ENCODE peak calls at places on chromosome 3, in eight cellular contexts. P, L, Y, M, B, T, E and Q are unnamed samples. For H3K4me1, the result is how much of the 10 kb centered on the place peaks cover.

GRCh38 chr3:188950832-188951489 is 220.8 kb upstream of the TPRG1 start:
- DNase-seq in P (peak), L (peak), Y (no peak), M (peak), B (peak), T (peak), E (peak), Q (peak)

GRCh38 chr3:2096196-2096595 is 2.5 kb upstream of the CNTN4 start:
- DNase-seq in P (no peak), L (no peak), Y (no peak), M (no peak), B (no peak), T (no peak), E (no peak), Q (no peak)

GRCh38 chr3:89964347-89964746 is 856.9 kb downstream of the EPHA3 start:
- DNase-seq in P (no peak), L (no peak), Y (no peak), M (peak), B (no peak), T (peak), E (no peak), Q (peak)

GRCh38 chr3:15820911-15821310 is 23.1 kb upstream of the ANKRD28 start:
- DNase-seq in P (peak), L (no peak), Y (no peak), M (no peak), B (no peak), T (no peak), E (no peak), Q (peak)

GRCh38 chr3:45498532-45498931 is 96.0 kb upstream of the LIMD1 start:
- DNase-seq in P (no peak), L (no peak), Y (no peak), M (no peak), B (no peak), T (no peak), E (no peak), Q (no peak)

GRCh38 chr3:48555949-48556795 is 431 bp downstream of the PFKFB4 start:
- DNase-seq in P (no peak), L (no peak), Y (no peak), M (no peak), B (no peak), T (no peak), E (no peak), Q (no peak)

GRCh38 chr3:150348500-150348899 is 59.6 kb upstream of the TSC22D2 start:
- DNase-seq in P (peak), L (peak), Y (no peak), M (peak), B (no peak), T (peak), E (peak), Q (peak)

GRCh38 chr3:164806188-164806587 is 272.1 kb downstream of the SI start:
- DNase-seq in P (peak), L (no peak), Y (no peak), M (no peak), B (no peak), T (peak), E (no peak), Q (peak)

GRCh38 chr3:148757238-148757930 is 59.7 kb downstream of the AGTR1 start:
- DNase-seq in P (peak), L (no peak), Y (no peak), M (peak), B (no peak), T (peak), E (no peak), Q (peak)

GRCh38 chr3:161104561-161105551 is at the start of gene B3GALNT1:
- DNase-seq in P (peak), L (peak), Y (no peak), M (peak), B (peak), T (peak), E (peak), Q (peak)

GRCh38 chr3:134242649-134243637 is 7.7 kb downstream of the RYK start:
- DNase-seq in P (peak), L (peak), Y (no peak), M (peak), B (no peak), T (peak), E (peak), Q (peak)

GRCh38 chr3:39150803-39151631 is 2.4 kb downstream of the CSRNP1 start:
- DNase-seq in P (peak), L (peak), Y (no peak), M (peak), B (peak), T (peak), E (peak), Q (peak)

GRCh38 chr3:4494807-4495200 is 1.7 kb downstream of the ITPR1 start:
- DNase-seq in P (no peak), L (no peak), Y (no peak), M (no peak), B (no peak), T (no peak), E (no peak), Q (no peak)

GRCh38 chr3:18758047-18758704 is 333.0 kb upstream of the SATB1 start:
- DNase-seq in P (peak), L (no peak), Y (peak), M (no peak), B (peak), T (peak), E (peak), Q (no peak)

GRCh38 chr3:159322322-159322939 is 520.6 kb downstream of the MFSD1 start:
- DNase-seq in P (peak), L (no peak), Y (no peak), M (peak), B (peak), T (peak), E (peak), Q (peak)

GRCh38 chr3:141055136-141055535 is 4.0 kb downstream of the SPSB4 start:
- DNase-seq in P (no peak), L (no peak), Y (no peak), M (no peak), B (no peak), T (no peak), E (no peak), Q (no peak)

GRCh38 chr3:126549861-126550487 is 8.8 kb downstream of the C3orf22 start:
- DNase-seq in P (no peak), L (no peak), Y (no peak), M (no peak), B (no peak), T (no peak), E (no peak), Q (no peak)

GRCh38 chr3:172129868-172130751 is 90.7 kb downstream of the FNDC3B start:
- DNase-seq in P (peak), L (peak), Y (no peak), M (peak), B (peak), T (peak), E (peak), Q (peak)

GRCh38 chr3:159828542-159828943 is 160.1 kb upstream of the IL12A start:
- DNase-seq in P (peak), L (peak), Y (no peak), M (peak), B (no peak), T (peak), E (peak), Q (peak)

GRCh38 chr3:21704796-21705195 is 46.2 kb downstream of the ZNF385D start:
- DNase-seq in P (peak), L (no peak), Y (no peak), M (no peak), B (no peak), T (no peak), E (no peak), Q (no peak)

GRCh38 chr3:44026224-44026865 is 215.3 kb upstream of the TOPAZ1 start:
- DNase-seq in P (no peak), L (no peak), Y (no peak), M (no peak), B (no peak), T (no peak), E (no peak), Q (no peak)

GRCh38 chr3:188294823-188295487 is 141.0 kb downstream of the LPP start:
- DNase-seq in P (peak), L (peak), Y (no peak), M (peak), B (peak), T (peak), E (peak), Q (peak)

GRCh38 chr3:126109860-126110235 is 25.9 kb upstream of the SLC41A3 start:
- DNase-seq in P (no peak), L (no peak), Y (no peak), M (no peak), B (peak), T (no peak), E (no peak), Q (no peak)

GRCh38 chr3:49725906-49726681 is 2.3 kb upstream of the GMPPB start:
- DNase-seq in P (no peak), L (no peak), Y (no peak), M (no peak), B (peak), T (no peak), E (no peak), Q (no peak)

GRCh38 chr3:126208618-126209256 is 28.4 kb upstream of the ALDH1L1 start:
- DNase-seq in P (peak), L (peak), Y (no peak), M (peak), B (peak), T (peak), E (peak), Q (peak)

GRCh38 chr3:139762307-139762706 is 84.5 kb upstream of the NMNAT3 start:
- DNase-seq in P (no peak), L (no peak), Y (no peak), M (no peak), B (no peak), T (no peak), E (no peak), Q (no peak)

GRCh38 chr3:108552267-108553159 is 36.7 kb downstream of the CIP2A start:
- DNase-seq in P (peak), L (peak), Y (no peak), M (peak), B (no peak), T (peak), E (peak), Q (peak)

GRCh38 chr3:130626021-130626420 is 109.0 kb downstream of the COL6A6 start:
- DNase-seq in P (peak), L (no peak), Y (no peak), M (peak), B (no peak), T (no peak), E (peak), Q (no peak)

GRCh38 chr3:125151916-125152315 is 60.6 kb downstream of the SLC12A8 start:
- DNase-seq in P (peak), L (peak), Y (no peak), M (peak), B (no peak), T (no peak), E (no peak), Q (peak)

DNA sequence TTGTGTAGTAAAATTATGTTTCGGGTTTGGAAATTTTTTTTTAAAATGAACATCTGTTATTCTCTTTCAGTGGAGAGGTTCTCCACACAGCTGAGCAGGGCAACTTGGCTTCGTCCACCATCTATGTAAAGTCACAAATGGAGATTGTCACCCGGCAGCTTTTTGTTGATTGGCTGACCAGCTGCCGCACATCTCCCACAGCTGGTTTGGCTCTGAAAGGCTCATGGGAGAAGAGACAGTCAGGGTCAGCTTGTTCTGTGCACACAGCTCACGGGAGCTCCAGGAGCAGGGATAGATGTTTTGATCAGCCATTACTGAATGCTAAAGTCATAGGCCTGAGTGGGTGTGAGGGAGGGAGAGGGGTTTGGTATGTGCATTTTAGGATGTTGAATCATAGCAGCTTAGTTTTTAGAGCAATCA is 12.9 kb upstream of the CCDC80 start:
- DNase-seq in P (peak), L (no peak), Y (no peak), M (peak), B (no peak), T (peak), E (peak), Q (peak)
- H3K9ac ChIP-seq in P (peak), L (no peak), Y (no peak), M (peak), B (no peak), T (peak), E (no peak), Q (peak)

DNA sequence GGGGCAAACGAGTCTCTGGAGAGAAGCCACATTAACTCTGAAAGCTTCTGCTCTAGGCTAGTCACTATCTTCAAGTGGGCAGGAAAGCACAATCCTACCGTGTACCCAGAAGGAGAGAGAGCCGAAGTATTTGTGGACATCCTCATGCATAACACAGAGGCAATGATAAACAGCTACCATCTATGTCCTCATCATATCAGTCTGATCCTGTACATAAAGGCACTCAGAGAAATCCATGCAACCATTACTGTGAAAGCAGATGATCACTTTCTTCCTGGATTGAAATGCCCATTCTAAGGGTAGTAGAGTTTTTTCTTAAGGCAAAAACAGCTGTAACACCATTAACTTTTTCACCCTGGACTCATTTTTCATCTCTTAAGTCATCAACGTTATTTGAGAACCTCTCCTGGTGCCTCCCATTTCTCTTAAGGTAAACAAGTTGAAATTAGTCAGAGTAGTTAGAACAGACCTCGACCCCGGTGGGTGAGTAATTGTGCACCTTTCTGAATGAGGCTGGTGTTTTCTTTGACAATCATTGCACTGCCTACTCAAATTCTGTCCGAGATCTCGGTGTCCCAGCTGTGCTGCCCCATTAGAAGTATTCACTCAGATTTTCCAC is 327.4 kb downstream of the SHQ1 start:
- DNase-seq in P (peak), L (no peak), Y (no peak), M (peak), B (no peak), T (peak), E (peak), Q (peak)
- H3K4me3 ChIP-seq in P (no peak), L (no peak), Y (no peak), M (no peak), B (no peak), T (no peak), E (no peak), Q (no peak)

DNA sequence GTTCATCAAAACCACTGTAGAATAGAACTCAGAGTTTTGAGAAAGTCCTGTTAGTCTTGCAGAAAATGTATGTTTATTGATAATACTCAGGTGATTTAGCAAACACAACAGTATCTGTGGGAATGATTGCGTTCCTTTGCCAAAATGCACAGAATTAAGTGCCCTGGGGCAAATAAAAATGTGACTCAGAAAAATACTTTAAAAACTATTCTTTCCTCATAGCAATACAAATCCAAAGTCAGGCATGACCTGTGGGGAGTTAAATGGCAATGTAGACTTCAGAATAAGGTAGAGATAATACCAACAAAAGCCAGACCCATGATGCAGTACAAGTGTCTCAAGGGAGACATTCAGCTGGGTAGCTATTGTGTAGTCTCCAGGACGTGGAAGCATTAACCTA is 72.3 kb upstream of the SNTN start:
- DNase-seq in P (no peak), L (no peak), Y (no peak), M (no peak), B (no peak), T (no peak), E (peak), Q (peak)
- H3K4me1 ChIP-seq in P (under half), L (under half), Y (under half), M (under half), B (under half), T (under half), E (under half), Q (under half)

GRCh38 chr3:152198655-152199054 is 70.1 kb upstream of the MBNL1 start:
- DNase-seq in P (no peak), L (no peak), Y (no peak), M (no peak), B (no peak), T (no peak), E (no peak), Q (no peak)
- H3K9ac ChIP-seq in P (no peak), L (no peak), Y (peak), M (no peak), B (no peak), T (no peak), E (no peak), Q (no peak)

GRCh38 chr3:8233938-8234337 is 267.7 kb upstream of the LMCD1 start:
- DNase-seq in P (no peak), L (no peak), Y (no peak), M (no peak), B (no peak), T (no peak), E (no peak), Q (no peak)
- H3K4me3 ChIP-seq in P (no peak), L (no peak), Y (no peak), M (no peak), B (no peak), T (no peak), E (no peak), Q (no peak)

GRCh38 chr3:8499181-8499611 is 2.4 kb upstream of the LMCD1 start:
- DNase-seq in P (no peak), L (peak), Y (no peak), M (no peak), B (no peak), T (no peak), E (peak), Q (no peak)

GRCh38 chr3:8500208-8500961 is 1.2 kb upstream of the LMCD1 start:
- DNase-seq in P (peak), L (peak), Y (no peak), M (peak), B (no peak), T (peak), E (peak), Q (no peak)

GRCh38 chr3:8500966-8501365 is 657 bp upstream of the LMCD1 start:
- DNase-seq in P (no peak), L (no peak), Y (no peak), M (no peak), B (no peak), T (no peak), E (no peak), Q (peak)

GRCh38 chr3:8494332-8494731 is 7.3 kb upstream of the LMCD1 start:
- DNase-seq in P (no peak), L (no peak), Y (no peak), M (no peak), B (no peak), T (no peak), E (no peak), Q (no peak)

GRCh38 chr3:8497582-8497981 is 4.0 kb upstream of the LMCD1 start:
- DNase-seq in P (peak), L (no peak), Y (no peak), M (peak), B (no peak), T (peak), E (peak), Q (no peak)
- H3K4me1 ChIP-seq in P (under half), L (under half), Y (under half), M (under half), B (under half), T (under half), E (half or more), Q (under half)

DNA sequence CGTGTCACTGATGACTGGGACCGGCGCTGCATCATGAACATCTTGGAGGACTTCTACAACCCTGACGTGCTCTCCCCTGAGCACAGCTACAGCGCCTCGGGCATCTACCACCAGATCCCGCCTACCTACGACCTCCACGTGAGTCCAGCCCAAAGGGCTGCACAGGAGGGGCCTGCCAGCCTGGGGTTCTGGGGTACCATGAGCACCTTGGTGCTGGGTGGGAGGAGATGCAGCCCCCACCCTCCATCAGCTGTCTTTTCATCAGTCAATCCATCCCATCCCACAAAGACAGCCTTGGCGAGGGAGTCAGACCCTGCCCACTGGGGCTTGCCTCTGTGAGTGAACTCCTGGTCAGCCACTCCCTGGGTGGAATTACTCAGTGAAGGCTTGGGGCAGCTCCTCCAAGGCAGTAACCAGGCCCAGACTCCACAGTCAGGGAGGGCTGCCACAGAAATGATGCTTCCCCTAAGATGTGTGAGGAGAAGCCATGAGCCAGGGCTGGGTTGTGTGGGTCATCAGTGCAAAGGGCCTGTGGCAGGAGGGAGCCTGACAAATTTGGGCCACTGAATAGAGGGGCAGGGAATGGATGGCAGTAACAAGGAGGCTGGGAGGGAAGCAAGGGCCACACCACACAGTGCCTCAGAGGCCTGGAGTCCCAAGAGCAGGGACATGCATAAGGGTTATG is 47.9 kb downstream of the SEMA3G start:
- DNase-seq in P (no peak), L (no peak), Y (no peak), M (no peak), B (no peak), T (no peak), E (no peak), Q (no peak)
- H3K9ac ChIP-seq in P (no peak), L (no peak), Y (no peak), M (no peak), B (no peak), T (no peak), E (no peak), Q (no peak)

DNA sequence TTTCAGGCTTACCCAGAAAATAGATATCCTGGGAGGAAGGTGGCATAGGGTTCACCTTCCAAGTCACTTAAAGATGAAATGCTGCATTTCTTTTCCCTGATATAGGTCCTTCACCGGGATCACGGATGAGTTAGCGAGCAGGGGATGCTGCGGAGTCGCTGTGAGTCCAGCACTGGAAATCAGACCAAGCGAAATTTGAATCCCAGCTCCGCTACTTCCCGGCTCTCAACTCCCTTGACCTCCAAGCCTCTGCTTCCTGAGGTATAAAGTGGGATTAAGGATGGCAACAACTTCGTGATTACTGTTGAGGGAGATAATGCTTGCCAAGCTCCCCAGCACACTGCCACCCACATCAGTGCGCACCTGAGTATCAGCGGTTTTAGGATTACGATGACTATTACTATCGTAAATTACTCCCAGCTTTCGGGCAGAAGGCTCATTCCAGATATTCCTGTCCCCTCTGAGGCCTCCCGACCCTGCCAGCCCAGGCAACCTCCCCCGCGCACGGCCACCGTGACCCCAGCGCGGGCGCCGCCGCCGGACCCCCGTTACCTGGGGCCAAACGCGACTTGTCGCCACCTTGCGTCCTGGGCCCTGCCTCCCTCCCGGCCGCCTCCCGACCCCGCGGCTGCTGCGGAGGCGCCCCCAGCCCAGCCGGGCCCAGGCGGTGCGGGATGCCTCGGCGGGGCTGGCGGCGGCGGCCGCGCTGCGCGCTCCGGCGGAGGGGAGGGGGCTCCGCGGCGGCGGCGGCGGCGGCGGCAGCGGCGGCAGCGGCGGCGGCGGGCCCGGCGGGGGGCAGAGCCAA is 542 bp upstream of the GPR27 start:
- DNase-seq in P (no peak), L (no peak), Y (no peak), M (no peak), B (no peak), T (no peak), E (no peak), Q (no peak)
- H3K4me3 ChIP-seq in P (no peak), L (no peak), Y (no peak), M (no peak), B (peak), T (peak), E (no peak), Q (no peak)